ENCODE peak calls at places on chromosomes 11 and 22, in six cellular contexts. Y is IMR-90, A is A549, K is K562, B is GM12878, S is HepG2. D is an unnamed sample.

GRCh38 chr11:45100338-45100737 is 46.1 kb upstream of the PRDM11 start:
- DNase-seq in S (no peak), K (no peak), Y (peak), B (no peak), A (peak), D (peak)

GRCh38 chr11:86954288-86955110 is 696 bp downstream of the FZD4 start:
- DNase-seq in Y (no peak), K (peak), S (no peak), A (peak), B (no peak), D (peak)

GRCh38 chr11:87878373-87878779 is 296.9 kb downstream of the RAB38 start:
- DNase-seq in A (peak), K (peak), S (peak), Y (peak), B (no peak), D (no peak)

GRCh38 chr22:38953577-38954413 is 3.6 kb upstream of the APOBEC3A start:
- DNase-seq in B (peak), Y (no peak), K (no peak), S (no peak), A (peak), D (no peak)

GRCh38 chr11:113907155-113907554 is 2.6 kb downstream of the HTR3B start:
- DNase-seq in Y (no peak), B (no peak), K (no peak), A (no peak), S (no peak), D (no peak)

GRCh38 chr11:121497176-121497995 is 44.6 kb upstream of the SORL1-AS1 start:
- DNase-seq in S (no peak), Y (no peak), K (no peak), A (no peak), B (no peak), D (no peak)

GRCh38 chr11:16806791-16807190 is 68.3 kb downstream of the C11orf58 start:
- DNase-seq in S (no peak), A (no peak), K (no peak), B (no peak), Y (peak), D (no peak)

GRCh38 chr11:127651175-127651887 is 650.8 kb upstream of the KIRREL3 start:
- DNase-seq in K (no peak), A (no peak), B (no peak), Y (peak), S (no peak), D (no peak)

GRCh38 chr11:42544726-42545125 is 767.1 kb upstream of the API5 start:
- DNase-seq in B (no peak), A (no peak), Y (no peak), K (no peak), S (no peak), D (no peak)

GRCh38 chr11:1072821-1073231 is 1.8 kb upstream of the MUC2 start:
- DNase-seq in Y (no peak), A (no peak), S (no peak), K (no peak), B (no peak), D (no peak)

GRCh38 chr22:36383110-36383581 is 4.6 kb downstream of the MYH9 start:
- DNase-seq in B (peak), K (peak), S (no peak), A (no peak), Y (peak), D (no peak)

GRCh38 chr11:6204708-6205107 is 649 bp upstream of the C11orf42 start:
- DNase-seq in Y (no peak), A (no peak), S (peak), B (no peak), K (no peak), D (no peak)

GRCh38 chr11:73260127-73260457 is 12.0 kb upstream of the P2RY6 start:
- DNase-seq in K (no peak), A (no peak), Y (no peak), B (no peak), S (no peak), D (no peak)

GRCh38 chr11:6251990-6252473 is 7.6 kb upstream of the CCKBR start:
- DNase-seq in A (no peak), S (no peak), K (peak), Y (peak), B (no peak), D (no peak)

GRCh38 chr11:32176223-32176811 is 85.4 kb downstream of the RCN1 start:
- DNase-seq in A (peak), S (peak), B (peak), Y (peak), K (peak), D (peak)

GRCh38 chr11:133476570-133477262 is 55.6 kb downstream of the OPCML start:
- DNase-seq in K (no peak), S (no peak), A (no peak), Y (no peak), B (no peak), D (no peak)

GRCh38 chr11:43941257-43941879 is 1.1 kb upstream of the C11orf96 start:
- DNase-seq in A (no peak), B (no peak), S (no peak), Y (peak), K (peak), D (peak)

GRCh38 chr22:37544955-37545702 is 15.2 kb upstream of the CDC42EP1 start:
- DNase-seq in S (peak), B (no peak), Y (peak), A (peak), K (peak), D (peak)

GRCh38 chr11:68363771-68364170 is 51.4 kb downstream of the LRP5 start:
- DNase-seq in Y (no peak), B (no peak), A (no peak), K (no peak), S (no peak), D (no peak)
- H3K4me2 ChIP-seq in Y (no peak), B (no peak), A (no peak), K (no peak), S (no peak), D (no peak)

GRCh38 chr11:104916442-104916841 is 18.2 kb upstream of the CASP12 start:
- DNase-seq in A (no peak), S (no peak), B (no peak), K (no peak), Y (peak), D (no peak)
- TF ChIP-seq RFX5 in A (no peak), S (no peak), B (no peak), K (no peak), Y (no peak), D (no peak)

GRCh38 chr22:27978875-27979274 is 59.8 kb upstream of the PITPNB start:
- DNase-seq in K (no peak), B (no peak), A (no peak), Y (no peak), S (no peak), D (no peak)

GRCh38 chr22:27973851-27974250 is 54.8 kb upstream of the PITPNB start:
- DNase-seq in K (no peak), Y (no peak), S (no peak), B (no peak), A (no peak), D (no peak)

GRCh38 chr22:27978317-27978716 is 59.3 kb upstream of the PITPNB start:
- DNase-seq in K (no peak), A (no peak), Y (no peak), S (no peak), B (no peak), D (no peak)

GRCh38 chr22:27972732-27973698 is 54.0 kb upstream of the PITPNB start:
- DNase-seq in S (no peak), B (no peak), K (no peak), A (no peak), Y (peak), D (no peak)

DNA sequence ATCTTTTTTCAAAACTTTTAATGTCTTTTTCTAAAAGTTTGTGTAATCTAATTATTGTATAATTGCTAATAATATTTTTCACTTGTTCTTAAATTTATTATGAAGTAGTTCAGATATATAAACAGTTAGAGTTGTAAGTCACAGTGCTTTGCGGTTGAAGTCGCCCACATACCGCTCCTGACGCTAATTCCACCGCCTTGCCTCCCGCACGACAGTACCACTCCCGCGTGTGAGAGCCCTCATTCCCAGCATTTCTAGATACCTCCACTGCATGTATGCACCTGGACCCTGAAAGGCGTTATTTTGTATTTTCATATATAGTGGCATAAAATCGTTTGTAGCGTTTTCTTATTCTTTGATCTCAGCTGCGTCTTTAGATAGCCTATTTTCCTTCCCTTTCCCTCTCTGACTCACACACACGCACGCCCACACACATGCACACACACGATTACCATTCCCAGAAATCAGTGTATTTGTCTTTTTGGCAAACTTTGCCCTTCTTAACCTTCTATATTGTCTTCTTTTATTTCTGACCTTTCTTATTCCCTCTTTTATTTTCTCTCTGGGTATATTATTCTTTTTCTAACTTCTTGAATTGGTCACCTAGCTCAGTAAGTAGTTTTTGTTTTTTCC is 56.4 kb upstream of the PITPNB start:
- DNase-seq in A (no peak), B (no peak), K (no peak), Y (peak), S (no peak), D (no peak)
- H3K4me2 ChIP-seq in A (no peak), B (no peak), K (no peak), Y (no peak), S (no peak), D (no peak)

DNA sequence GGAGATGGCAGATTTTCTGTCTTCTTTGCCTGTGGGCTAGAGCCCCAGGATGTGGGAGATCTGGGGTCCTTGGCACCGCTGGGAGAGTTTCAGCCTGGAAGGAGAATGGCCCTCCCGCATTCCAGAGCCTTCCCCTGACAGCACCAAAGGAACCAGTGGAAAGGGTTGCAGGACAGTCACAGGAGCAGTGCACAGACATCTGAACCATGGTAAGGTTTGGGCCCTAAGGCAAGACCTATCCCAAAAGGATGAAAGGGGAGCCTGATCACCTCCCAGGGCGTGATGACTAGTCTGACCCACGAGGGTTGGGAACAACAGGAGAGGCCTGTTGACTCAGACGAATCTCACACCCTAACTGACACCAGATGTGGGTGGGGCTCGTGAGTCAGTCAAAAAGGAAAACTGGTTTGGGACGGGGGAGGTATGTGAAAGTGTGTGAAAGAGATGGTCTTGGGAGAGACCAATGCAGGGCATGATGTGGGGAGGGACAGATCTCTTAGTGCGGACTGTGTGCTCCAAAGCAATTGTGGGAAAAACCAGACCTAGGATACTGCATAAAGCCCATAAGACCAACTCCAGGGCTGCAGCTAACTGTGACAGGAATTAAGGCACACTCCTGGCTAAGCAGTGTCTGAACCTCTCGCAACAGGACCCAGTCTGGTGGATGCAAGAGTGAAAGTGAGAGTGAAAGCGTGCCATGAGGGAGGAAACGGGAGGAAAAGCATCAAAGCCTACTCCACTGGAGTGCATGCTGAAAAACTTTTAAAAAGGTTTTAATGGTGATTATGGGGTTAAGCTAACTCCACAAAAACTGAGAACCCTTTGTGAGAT is 39.1 kb upstream of the GLYAT start:
- DNase-seq in A (peak), Y (peak), B (no peak), K (peak), S (no peak), D (no peak)
- TF ChIP-seq RFX5 in A (no peak), Y (no peak), B (no peak), K (no peak), S (no peak), D (no peak)

GRCh38 chr11:65225284-65226102 is 36.3 kb upstream of the POLA2 start:
- DNase-seq in Y (peak), B (no peak), K (peak), S (peak), A (peak), D (peak)
- H3K4me2 ChIP-seq in Y (peak), B (peak), K (peak), S (peak), A (peak), D (peak)

DNA sequence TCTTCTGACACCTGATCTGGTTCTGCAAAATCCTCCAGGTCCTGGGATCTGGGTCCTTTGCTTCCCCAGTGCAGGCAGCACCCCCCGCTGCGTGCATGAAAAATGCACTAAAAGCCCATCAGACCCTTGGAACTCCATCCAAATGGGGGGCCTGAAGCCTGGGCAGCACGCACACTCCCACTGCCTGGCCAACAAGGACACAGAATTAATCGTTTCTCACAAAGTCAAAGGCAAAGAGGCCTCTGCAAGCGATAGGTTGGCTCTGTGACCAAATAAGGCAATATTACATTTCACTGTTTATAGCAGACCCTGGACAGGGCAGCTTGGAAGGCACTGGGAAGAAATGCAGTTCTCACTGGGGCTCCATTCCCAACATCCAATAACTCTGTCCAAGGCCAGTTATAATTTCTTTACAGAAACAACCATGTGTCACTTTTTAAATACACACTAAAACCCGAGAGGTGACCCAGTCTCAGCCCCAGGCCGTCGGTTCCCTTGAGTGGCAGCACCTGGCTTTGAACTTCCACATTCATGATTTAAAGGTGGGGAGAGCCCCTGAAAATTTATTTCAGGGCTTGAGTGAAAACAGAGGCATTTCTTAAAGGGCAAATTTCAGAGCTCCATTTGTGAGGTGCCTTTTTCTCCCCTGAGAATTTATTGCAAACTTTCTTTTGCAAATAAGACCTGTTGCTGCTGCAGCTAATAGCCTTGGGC is 114.4 kb upstream of the ANO1 start:
- DNase-seq in Y (peak), K (no peak), B (no peak), A (no peak), S (no peak), D (no peak)
- TF ChIP-seq RFX5 in Y (no peak), K (no peak), B (no peak), A (no peak), S (no peak), D (no peak)

GRCh38 chr11:78575478-78575877 is 814 bp upstream of the NARS2 start:
- DNase-seq in S (no peak), Y (no peak), K (no peak), B (no peak), A (no peak), D (no peak)
- H3K4me2 ChIP-seq in S (peak), Y (peak), K (peak), B (peak), A (peak), D (peak)

GRCh38 chr22:18077087-18077638 is 627 bp upstream of the PEX26 start:
- DNase-seq in S (no peak), A (no peak), K (no peak), Y (no peak), B (no peak), D (no peak)

GRCh38 chr22:18078329-18079041 is 695 bp downstream of the PEX26 start:
- DNase-seq in K (peak), B (no peak), Y (peak), S (peak), A (peak), D (peak)

GRCh38 chr22:18077639-18078328 is at the start of gene PEX26:
- DNase-seq in K (peak), B (peak), A (peak), S (peak), Y (peak), D (peak)

GRCh38 chr22:18075101-18075730 is 2.6 kb upstream of the PEX26 start:
- DNase-seq in K (no peak), Y (no peak), S (no peak), B (no peak), A (no peak), D (no peak)

GRCh38 chr22:18076060-18076497 is 1.7 kb upstream of the PEX26 start:
- DNase-seq in Y (peak), A (peak), S (peak), B (no peak), K (peak), D (peak)
- TF ChIP-seq RFX5 in Y (no peak), A (no peak), S (no peak), B (no peak), K (no peak), D (no peak)

D was measured in SK-N-SH.